ENCODE peak calls at places on chromosome 21, in four cellular contexts. D is cardiac fibroblast, C is GM23338, M is BE2C. U is an unnamed sample.
A peak's percentile ranks its signal among the peaks of the same experiment; 100 is the strongest.

GRCh38 chr21:32712043-32712442 is 15.8 kb downstream of the SYNJ1 start:
- DNase-seq in M (no peak), D (no peak), C (no peak), U (no peak)

GRCh38 chr21:21436012-21436545 is 437.9 kb downstream of the NCAM2 start:
- DNase-seq in M (no peak), D (peak; percentile 79), C (no peak), U (no peak)

GRCh38 chr21:19475525-19475924 is 1071.9 kb upstream of the TMPRSS15 start:
- DNase-seq in C (no peak), M (no peak), D (peak; percentile 6), U (no peak)

GRCh38 chr21:42532466-42533181 is 19.0 kb downstream of the SLC37A1 start:
- DNase-seq in C (no peak), M (no peak), D (peak; percentile 39), U (no peak)

GRCh38 chr21:15058718-15059316 is 6.0 kb downstream of the NRIP1 start:
- DNase-seq in D (peak; percentile 86), C (peak; percentile 32), M (no peak), U (no peak)

GRCh38 chr21:32645261-32646182 is 33.3 kb upstream of the CFAP298 start:
- DNase-seq in M (no peak), D (no peak), C (peak; percentile 76), U (peak; percentile 11)

GRCh38 chr21:45545691-45546531 is 3.7 kb upstream of the SLC19A1 start:
- DNase-seq in D (no peak), M (no peak), C (no peak), U (no peak)

GRCh38 chr21:34865922-34866271 is 183.2 kb downstream of the RUNX1 start:
- DNase-seq in M (no peak), C (peak; percentile 93), D (no peak), U (no peak)

GRCh38 chr21:43634618-43635017 is 24.7 kb downstream of the HSF2BP start:
- DNase-seq in C (no peak), M (no peak), D (peak; percentile 60), U (no peak)

GRCh38 chr21:33025471-33026298 is at the start of gene OLIG2:
- DNase-seq in C (peak; percentile 98), M (peak; percentile 79), D (no peak), U (peak; percentile 71)

GRCh38 chr21:24514081-24514733 is 1093.1 kb downstream of the MRPL39 start:
- DNase-seq in D (peak; percentile 20), C (peak; percentile 9), M (no peak), U (no peak)

GRCh38 chr21:33769057-33769456 is 126.8 kb downstream of the ITSN1 start:
- DNase-seq in C (no peak), M (no peak), D (no peak), U (no peak)

GRCh38 chr21:14991957-14992356 is 72.8 kb downstream of the NRIP1 start:
- DNase-seq in M (no peak), D (peak; percentile 65), C (no peak), U (no peak)

GRCh38 chr21:34126269-34126668 is 52.9 kb downstream of the MRPS6 start:
- DNase-seq in M (no peak), C (peak; percentile 41), D (peak; percentile 30), U (no peak)

GRCh38 chr21:31265293-31265692 is 78.8 kb downstream of the TIAM1 start:
- DNase-seq in D (no peak), C (no peak), M (no peak), U (no peak)

GRCh38 chr21:43753439-43753799 is 22.7 kb downstream of the CSTB start:
- DNase-seq in C (no peak), D (no peak), M (no peak), U (no peak)

GRCh38 chr21:45460611-45461368 is 55.8 kb downstream of the COL18A1 start:
- DNase-seq in M (no peak), D (peak; percentile 86), C (no peak), U (no peak)

GRCh38 chr21:31162827-31163226 is 124.6 kb upstream of the KRTAP19-8 start:
- DNase-seq in M (peak; percentile 50), C (no peak), D (peak; percentile 55), U (no peak)

GRCh38 chr21:36203603-36203889 is 46.9 kb downstream of the DOP1B start:
- DNase-seq in D (peak; percentile 87), M (no peak), C (no peak), U (no peak)

GRCh38 chr21:15060776-15061175 is 4.0 kb downstream of the NRIP1 start:
- DNase-seq in D (peak; percentile 34), M (no peak), C (no peak), U (no peak)

GRCh38 chr21:45391743-45392079 is 13.3 kb upstream of the COL18A1 start:
- DNase-seq in D (no peak), M (no peak), C (no peak), U (no peak)

GRCh38 chr21:14120091-14120734 is 90.5 kb downstream of the LIPI start:
- DNase-seq in D (peak; percentile 37), M (peak; percentile 75), C (peak; percentile 82), U (peak; percentile 66)

GRCh38 chr21:44734841-44735240 is 23.5 kb upstream of the TSPEAR start:
- DNase-seq in C (no peak), D (no peak), M (no peak), U (no peak)

DNA sequence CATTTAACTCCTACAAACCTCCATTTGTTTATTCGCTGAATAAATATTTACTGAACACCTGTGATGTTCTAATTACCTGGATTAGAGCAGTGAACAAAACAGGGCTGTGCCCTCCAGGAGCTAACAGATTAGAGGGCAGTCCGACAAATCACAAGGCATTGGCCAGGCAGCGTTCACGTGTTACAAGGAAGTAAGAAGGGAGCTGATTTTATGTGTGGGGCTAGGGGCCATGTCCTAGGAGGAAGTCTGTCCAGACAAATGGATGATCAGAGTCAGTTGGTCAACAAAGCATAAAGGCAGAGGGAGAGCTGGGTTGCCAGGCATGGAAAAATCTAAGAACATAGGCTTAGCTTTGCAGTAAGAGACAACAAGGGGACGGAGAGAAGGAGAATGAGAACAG is 57.3 kb upstream of the BACE2 start:
- DNase-seq in D (no peak), C (no peak), M (no peak), U (no peak)
- TF ChIP-seq CTCF in D (no peak), C (no peak), M (no peak), U (no peak)

DNA sequence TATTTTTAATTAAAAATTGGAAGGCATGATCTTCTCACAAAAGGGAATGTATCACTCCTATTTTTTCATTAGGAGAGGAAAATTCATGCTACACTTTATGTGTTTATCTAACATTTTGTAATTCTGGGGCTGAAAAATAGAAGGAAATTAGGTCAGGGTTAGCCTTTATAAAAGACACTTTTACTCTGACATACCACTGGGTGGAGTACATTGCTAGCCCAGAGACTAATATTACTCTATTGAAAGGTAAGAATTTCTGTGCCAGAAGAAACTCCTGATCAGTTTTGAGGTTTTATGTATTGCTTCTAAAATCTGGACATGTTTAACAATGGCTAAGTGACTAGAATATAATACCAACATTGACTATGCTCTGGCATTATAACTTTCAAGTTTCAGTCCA is 724.6 kb downstream of the USP25 start:
- DNase-seq in M (no peak), C (peak; percentile 10), D (peak; percentile 44), U (no peak)
- TF ChIP-seq CTCF in M (peak; percentile 55), C (peak; percentile 49), D (peak; percentile 46), U (no peak)

GRCh38 chr21:18369115-18369514 is 34.5 kb downstream of the TMPRSS15 start:
- DNase-seq in M (peak; percentile 39), C (peak; percentile 54), D (no peak), U (peak; percentile 10)
- TF ChIP-seq CTCF in M (peak; percentile 74), C (peak; percentile 63), D (no peak), U (peak; percentile 42)

GRCh38 chr21:26717146-26717739 is 128.0 kb downstream of the ADAMTS1 start:
- DNase-seq in D (peak; percentile 54), C (peak; percentile 28), M (no peak), U (no peak)
- TF ChIP-seq CTCF in D (peak; percentile 43), C (peak; percentile 77), M (peak; percentile 51), U (peak; percentile 90)